ENCODE peak calls at places on chromosomes 1 and 21, in five cellular contexts. One of them, this sample, is unnamed. For H3K4me1, the result is how much of the 10 kb centered on the place peaks cover.

GRCh38 chr1:117556976-117557375 is 48.9 kb upstream of the TENT5C start:
- DNase-seq in DND-41: no peak
- DNase-seq in lung: no peak
- DNase-seq in adrenal gland: no peak
- DNase-seq in body of pancreas: no peak
- DNase-seq in this sample: no peak

GRCh38 chr1:114670083-114671010 is 498 bp upstream of the DENND2C start:
- DNase-seq in lung: peak
- DNase-seq in body of pancreas: peak
- DNase-seq in DND-41: no peak
- DNase-seq in adrenal gland: peak
- DNase-seq in this sample: peak

GRCh38 chr1:206809504-206810084 is 37.3 kb upstream of the IL10 start:
- DNase-seq in adrenal gland: peak
- DNase-seq in DND-41: peak
- DNase-seq in body of pancreas: peak
- DNase-seq in lung: no peak
- DNase-seq in this sample: peak

GRCh38 chr1:225422033-225422605 is 5.7 kb downstream of the LBR start:
- DNase-seq in DND-41: no peak
- DNase-seq in adrenal gland: no peak
- DNase-seq in lung: no peak
- DNase-seq in body of pancreas: no peak
- DNase-seq in this sample: no peak

GRCh38 chr21:37642493-37642892 is 273.8 kb downstream of the KCNJ6 start:
- DNase-seq in adrenal gland: peak
- DNase-seq in body of pancreas: peak
- DNase-seq in lung: no peak
- DNase-seq in DND-41: peak
- DNase-seq in this sample: no peak

GRCh38 chr1:151310986-151311385 is 16.2 kb downstream of the PI4KB start:
- DNase-seq in DND-41: no peak
- DNase-seq in body of pancreas: no peak
- DNase-seq in adrenal gland: no peak
- DNase-seq in lung: no peak
- DNase-seq in this sample: no peak

GRCh38 chr1:224922404-224923164 is 6.9 kb upstream of the DNAH14 start:
- DNase-seq in lung: no peak
- DNase-seq in body of pancreas: peak
- DNase-seq in adrenal gland: no peak
- DNase-seq in DND-41: peak
- DNase-seq in this sample: no peak

GRCh38 chr1:193448682-193449461 is 262.5 kb upstream of the B3GALT2 start:
- DNase-seq in adrenal gland: no peak
- DNase-seq in lung: no peak
- DNase-seq in DND-41: no peak
- DNase-seq in body of pancreas: no peak
- DNase-seq in this sample: no peak

GRCh38 chr1:199422206-199422605 is 605.3 kb upstream of the NR5A2 start:
- DNase-seq in adrenal gland: no peak
- DNase-seq in lung: no peak
- DNase-seq in body of pancreas: peak
- DNase-seq in DND-41: peak
- DNase-seq in this sample: no peak

GRCh38 chr1:229043111-229043510 is 227.8 kb upstream of the RAB4A start:
- DNase-seq in body of pancreas: no peak
- DNase-seq in lung: no peak
- DNase-seq in DND-41: no peak
- DNase-seq in adrenal gland: no peak
- DNase-seq in this sample: no peak

GRCh38 chr1:12654004-12654567 is 10.2 kb downstream of the AADACL4 start:
- DNase-seq in adrenal gland: no peak
- DNase-seq in lung: no peak
- DNase-seq in body of pancreas: no peak
- DNase-seq in DND-41: no peak
- DNase-seq in this sample: no peak

GRCh38 chr1:96730574-96731298 is 9.2 kb downstream of the PTBP2 start:
- DNase-seq in lung: no peak
- DNase-seq in adrenal gland: no peak
- DNase-seq in DND-41: no peak
- DNase-seq in body of pancreas: no peak
- DNase-seq in this sample: no peak

GRCh38 chr1:151273924-151274466 is 8.1 kb upstream of the ZNF687 start:
- DNase-seq in body of pancreas: no peak
- DNase-seq in lung: no peak
- DNase-seq in adrenal gland: no peak
- DNase-seq in DND-41: no peak
- DNase-seq in this sample: no peak

GRCh38 chr1:150813028-150813707 is 5.1 kb upstream of the CTSK start:
- DNase-seq in lung: peak
- DNase-seq in DND-41: no peak
- DNase-seq in adrenal gland: peak
- DNase-seq in body of pancreas: peak
- DNase-seq in this sample: peak

GRCh38 chr1:64073705-64074104 is 129.7 kb upstream of the UBE2U start:
- DNase-seq in body of pancreas: no peak
- DNase-seq in adrenal gland: peak
- DNase-seq in DND-41: no peak
- DNase-seq in lung: no peak
- DNase-seq in this sample: no peak

GRCh38 chr1:246139745-246140182 is 367.3 kb downstream of the SMYD3 start:
- DNase-seq in DND-41: no peak
- DNase-seq in body of pancreas: no peak
- DNase-seq in adrenal gland: no peak
- DNase-seq in lung: no peak
- DNase-seq in this sample: no peak

GRCh38 chr1:181726608-181727007 is 243.3 kb downstream of the CACNA1E start:
- DNase-seq in DND-41: no peak
- DNase-seq in body of pancreas: no peak
- DNase-seq in adrenal gland: no peak
- DNase-seq in lung: no peak
- DNase-seq in this sample: no peak

GRCh38 chr1:219174672-219175564 is 1.2 kb downstream of the LYPLAL1 start:
- DNase-seq in body of pancreas: peak
- DNase-seq in lung: peak
- DNase-seq in adrenal gland: peak
- DNase-seq in DND-41: peak
- DNase-seq in this sample: peak

GRCh38 chr1:117818456-117818855 is 111.0 kb downstream of the GDAP2 start:
- DNase-seq in adrenal gland: no peak
- DNase-seq in DND-41: no peak
- DNase-seq in body of pancreas: no peak
- DNase-seq in lung: no peak
- DNase-seq in this sample: no peak

GRCh38 chr1:1390675-1391074 is 8.5 kb downstream of the CCNL2 start:
- DNase-seq in body of pancreas: no peak
- DNase-seq in adrenal gland: no peak
- DNase-seq in lung: no peak
- DNase-seq in DND-41: no peak
- DNase-seq in this sample: no peak

DNA sequence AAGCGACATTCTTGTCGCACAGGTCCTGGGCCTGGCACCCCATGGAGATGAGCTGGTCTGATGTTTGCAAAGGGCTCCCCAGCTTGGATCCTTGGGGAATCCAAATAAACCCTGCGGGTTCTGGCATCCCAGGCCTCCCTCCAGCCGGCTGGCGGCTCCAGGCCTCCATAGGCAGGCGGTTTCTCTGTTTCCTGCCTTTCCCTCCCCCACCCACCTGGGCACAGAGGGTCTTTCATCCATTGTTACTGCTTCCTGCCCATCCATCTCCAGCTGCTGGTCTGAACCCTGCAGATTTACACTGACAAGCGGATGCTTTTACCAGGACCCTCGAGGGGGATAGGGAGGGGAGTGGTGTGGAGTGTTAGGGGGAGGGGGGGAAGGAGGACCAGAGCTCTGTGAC is 39.1 kb upstream of the ID3 start:
- DNase-seq in lung: no peak
- DNase-seq in DND-41: peak
- DNase-seq in adrenal gland: no peak
- DNase-seq in body of pancreas: no peak
- DNase-seq in this sample: no peak
- H3K4me1 ChIP-seq in lung: under half
- H3K4me1 ChIP-seq in DND-41: half or more
- H3K4me1 ChIP-seq in adrenal gland: under half
- H3K4me1 ChIP-seq in body of pancreas: under half
- H3K4me1 ChIP-seq in this sample: under half

GRCh38 chr1:19289244-19289643 is 674 bp upstream of the AKR7A3 start:
- DNase-seq in DND-41: no peak
- DNase-seq in adrenal gland: peak
- DNase-seq in lung: no peak
- DNase-seq in body of pancreas: no peak
- DNase-seq in this sample: no peak
- H3K4me3 ChIP-seq in DND-41: no peak
- H3K4me3 ChIP-seq in adrenal gland: peak
- H3K4me3 ChIP-seq in lung: no peak
- H3K4me3 ChIP-seq in body of pancreas: peak
- H3K4me3 ChIP-seq in this sample: peak

GRCh38 chr1:172335377-172335776 is 85.1 kb upstream of the C1orf105 start:
- DNase-seq in lung: no peak
- DNase-seq in DND-41: no peak
- DNase-seq in adrenal gland: no peak
- DNase-seq in body of pancreas: no peak
- DNase-seq in this sample: no peak
- H3K4me1 ChIP-seq in lung: under half
- H3K4me1 ChIP-seq in DND-41: under half
- H3K4me1 ChIP-seq in adrenal gland: under half
- H3K4me1 ChIP-seq in body of pancreas: under half
- H3K4me1 ChIP-seq in this sample: under half

GRCh38 chr1:27499142-27499541 is 9.2 kb upstream of the WASF2 start:
- DNase-seq in lung: no peak
- DNase-seq in body of pancreas: no peak
- DNase-seq in DND-41: no peak
- DNase-seq in adrenal gland: no peak
- DNase-seq in this sample: no peak

GRCh38 chr1:27491748-27492700 is 2.1 kb upstream of the WASF2 start:
- DNase-seq in lung: no peak
- DNase-seq in body of pancreas: no peak
- DNase-seq in adrenal gland: peak
- DNase-seq in DND-41: no peak
- DNase-seq in this sample: peak

DNA sequence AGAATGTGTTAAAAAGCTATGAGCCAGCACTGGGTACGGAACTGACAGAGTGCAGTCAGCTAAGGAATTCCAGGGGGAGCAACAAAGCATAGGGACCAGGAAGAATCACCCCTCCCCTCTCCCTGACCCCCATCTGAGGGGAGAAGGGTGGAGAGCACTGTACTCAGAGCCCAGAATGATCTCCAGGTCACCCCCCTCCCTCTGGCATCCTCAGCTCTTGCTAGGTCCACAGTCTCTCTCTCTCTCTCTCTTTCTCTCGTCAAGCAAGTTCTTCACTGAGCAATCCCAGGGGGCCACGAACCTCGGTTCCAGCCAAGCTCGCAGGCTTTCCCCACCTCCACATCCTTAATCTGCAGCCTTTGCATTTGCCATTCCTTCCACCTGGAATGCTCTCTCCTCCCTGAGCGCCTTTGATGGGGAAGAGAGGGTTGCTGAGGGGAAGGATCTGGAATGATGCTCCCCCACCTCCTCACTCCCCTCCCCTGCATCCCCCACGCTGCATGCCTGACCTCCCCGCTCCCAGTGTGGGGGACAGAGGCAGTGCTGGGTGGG is 6.7 kb upstream of the WASF2 start:
- DNase-seq in adrenal gland: no peak
- DNase-seq in lung: no peak
- DNase-seq in body of pancreas: no peak
- DNase-seq in DND-41: no peak
- DNase-seq in this sample: no peak
- H3K4me3 ChIP-seq in adrenal gland: no peak
- H3K4me3 ChIP-seq in lung: no peak
- H3K4me3 ChIP-seq in body of pancreas: no peak
- H3K4me3 ChIP-seq in DND-41: no peak
- H3K4me3 ChIP-seq in this sample: no peak

GRCh38 chr1:203200916-203201315 is 14.4 kb upstream of the CHI3L1 start:
- DNase-seq in adrenal gland: no peak
- DNase-seq in DND-41: no peak
- DNase-seq in body of pancreas: no peak
- DNase-seq in lung: no peak
- DNase-seq in this sample: no peak

GRCh38 chr1:203204776-203205175 is 18.3 kb upstream of the CHI3L1 start:
- DNase-seq in adrenal gland: no peak
- DNase-seq in lung: no peak
- DNase-seq in DND-41: no peak
- DNase-seq in body of pancreas: no peak
- DNase-seq in this sample: no peak

GRCh38 chr1:203201516-203202205 is 15.2 kb upstream of the CHI3L1 start:
- DNase-seq in lung: no peak
- DNase-seq in DND-41: no peak
- DNase-seq in adrenal gland: no peak
- DNase-seq in body of pancreas: no peak
- DNase-seq in this sample: no peak

GRCh38 chr1:203200059-203200553 is 13.6 kb upstream of the CHI3L1 start:
- DNase-seq in adrenal gland: no peak
- DNase-seq in lung: peak
- DNase-seq in body of pancreas: peak
- DNase-seq in DND-41: no peak
- DNase-seq in this sample: no peak

GRCh38 chr1:203202431-203203245 is 16.1 kb upstream of the CHI3L1 start:
- DNase-seq in body of pancreas: peak
- DNase-seq in lung: peak
- DNase-seq in adrenal gland: peak
- DNase-seq in DND-41: no peak
- DNase-seq in this sample: peak
- H3K4me1 ChIP-seq in body of pancreas: under half
- H3K4me1 ChIP-seq in lung: under half
- H3K4me1 ChIP-seq in adrenal gland: under half
- H3K4me1 ChIP-seq in DND-41: under half
- H3K4me1 ChIP-seq in this sample: under half

DNA sequence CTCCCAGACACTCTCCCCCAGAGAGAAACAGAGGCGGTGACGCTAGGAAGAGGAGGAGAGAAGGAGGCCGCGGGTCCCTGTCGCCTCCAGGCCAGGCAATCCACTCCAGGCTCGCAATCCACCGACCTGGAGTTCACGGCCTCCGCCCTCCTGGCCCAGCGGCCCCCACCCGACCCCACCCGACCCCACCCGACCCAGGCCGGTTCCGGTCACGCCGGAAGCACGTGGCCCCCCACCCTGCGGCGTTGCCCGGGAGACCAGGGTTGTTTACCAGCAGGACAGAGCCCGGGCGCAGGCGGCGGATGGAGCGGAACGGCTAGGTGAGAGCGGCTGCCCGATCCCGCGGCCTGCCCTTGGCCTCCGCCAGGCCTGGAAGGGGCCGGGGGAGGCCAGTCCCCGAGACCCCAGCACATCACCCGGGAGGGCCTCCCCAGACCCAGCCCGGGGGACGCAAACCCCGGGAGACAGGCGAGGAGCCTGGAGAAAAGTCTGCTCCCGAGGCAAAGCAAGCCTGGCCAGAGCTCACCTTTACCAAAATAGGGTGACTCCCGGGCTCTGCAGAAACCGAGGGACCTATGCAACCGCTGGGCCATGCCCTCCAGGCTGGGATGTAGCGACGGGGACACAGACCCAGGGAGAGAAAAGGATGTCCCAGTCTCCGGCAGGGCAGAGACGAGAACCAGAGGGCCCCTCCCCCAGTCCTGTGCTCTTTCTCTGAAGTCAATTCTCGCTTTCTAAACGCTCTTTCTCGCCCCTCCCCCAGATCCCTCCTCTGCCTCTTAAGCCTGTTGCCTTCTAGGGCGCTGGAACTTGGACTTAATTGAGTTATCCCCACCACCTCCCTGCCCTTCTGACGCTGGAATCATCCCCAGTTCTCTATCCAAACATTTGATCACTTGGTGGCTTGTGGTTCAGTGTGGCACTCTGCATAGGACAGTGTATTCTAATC is at the start of the genes PLA2G2C and UBXN10:
- DNase-seq in lung: peak
- DNase-seq in body of pancreas: peak
- DNase-seq in DND-41: peak
- DNase-seq in adrenal gland: peak
- DNase-seq in this sample: peak
- H3K4me3 ChIP-seq in lung: no peak
- H3K4me3 ChIP-seq in body of pancreas: no peak
- H3K4me3 ChIP-seq in DND-41: no peak
- H3K4me3 ChIP-seq in adrenal gland: peak
- H3K4me3 ChIP-seq in this sample: peak